ENCODE peak calls at places on chromosomes 3 and 15, in eight cellular contexts. A is stimulated activated CD8-positive, alpha-beta memory T cell treated with anti-CD3 and anti-CD28 coated beads, Interleukin-15, amount 100 ng/mL, for 24 hours; H is T-helper 1 cell; Y is uterus; B is brain microvascular endothelial cell; T is GM12878; Z is skeletal muscle cell; I is transverse colon. N is an unnamed sample.

GRCh38 chr15:39756806-39757522 is 25.7 kb downstream of the FSIP1 start:
- DNase-seq in B (peak), A (no peak), H (peak), T (no peak), Z (peak), I (no peak), Y (peak), N (peak)

GRCh38 chr3:20916966-20917606 is 731.1 kb upstream of the SGO1 start:
- DNase-seq in A (no peak), H (no peak), Y (no peak), B (no peak), I (no peak), T (no peak), Z (no peak), N (no peak)

GRCh38 chr15:63191895-63192603 is 2.6 kb downstream of the RAB8B start:
- DNase-seq in T (peak), A (no peak), Y (no peak), I (peak), Z (no peak), B (no peak), H (peak), N (no peak)

GRCh38 chr3:194688207-194688711 is 2.6 kb downstream of the FAM43A start:
- DNase-seq in A (no peak), I (peak), T (no peak), B (no peak), Y (peak), Z (no peak), H (no peak), N (peak)

GRCh38 chr3:124033360-124034015 is 41.6 kb upstream of the ROPN1 start:
- DNase-seq in H (no peak), B (no peak), T (no peak), I (peak), A (no peak), Y (peak), Z (no peak), N (no peak)

GRCh38 chr3:27468283-27468886 is 15.8 kb downstream of the SLC4A7 start:
- DNase-seq in I (no peak), Y (no peak), A (no peak), B (no peak), T (no peak), Z (no peak), H (no peak), N (no peak)

GRCh38 chr15:74988007-74988800 is 7.2 kb upstream of the SCAMP5 start:
- DNase-seq in B (peak), I (peak), T (no peak), A (no peak), Z (no peak), Y (no peak), H (no peak), N (peak)

GRCh38 chr15:101139986-101140696 is 111.7 kb downstream of the CHSY1 start:
- DNase-seq in I (no peak), Y (no peak), T (no peak), A (no peak), H (no peak), Z (no peak), B (no peak), N (no peak)

GRCh38 chr3:97872209-97873042 is 50.6 kb downstream of the CRYBG3 start:
- DNase-seq in A (no peak), B (peak), T (no peak), H (no peak), I (no peak), Y (peak), Z (peak), N (peak)

GRCh38 chr3:108006077-108006675 is 84.7 kb downstream of the CD47 start:
- DNase-seq in H (no peak), B (no peak), A (no peak), I (peak), Z (no peak), T (no peak), Y (no peak), N (no peak)

GRCh38 chr3:59469948-59470723 is 420.3 kb upstream of the CFAP20DC start:
- DNase-seq in Y (no peak), A (no peak), I (no peak), H (no peak), B (peak), T (no peak), Z (no peak), N (peak)

GRCh38 chr3:104214937-104215336 is 1151.8 kb upstream of the ALCAM start:
- DNase-seq in H (no peak), A (no peak), B (no peak), I (no peak), Z (no peak), Y (no peak), T (no peak), N (no peak)

GRCh38 chr3:188360364-188360881 is 206.5 kb downstream of the LPP start:
- DNase-seq in Y (no peak), Z (no peak), A (no peak), I (no peak), B (no peak), T (no peak), H (no peak), N (no peak)

GRCh38 chr3:186989429-186989828 is 59.1 kb downstream of the ST6GAL1 start:
- DNase-seq in B (no peak), I (no peak), Y (no peak), Z (no peak), H (no peak), A (no peak), T (no peak), N (no peak)

GRCh38 chr3:147015334-147015733 is 391.0 kb downstream of the ZIC4 start:
- DNase-seq in Z (no peak), I (no peak), B (no peak), H (no peak), A (no peak), Y (no peak), T (no peak), N (no peak)

GRCh38 chr15:89999676-90000174 is 1.4 kb upstream of the ZNF710 start:
- DNase-seq in Y (peak), H (no peak), Z (no peak), T (no peak), B (no peak), I (peak), A (no peak), N (peak)

GRCh38 chr15:43492266-43492665 is 690 bp downstream of the TP53BP1 start:
- DNase-seq in H (no peak), A (no peak), T (no peak), B (no peak), I (no peak), Z (no peak), Y (no peak), N (no peak)

GRCh38 chr3:37607604-37608003 is 254.1 kb upstream of the CTDSPL start:
- DNase-seq in Z (no peak), T (no peak), I (no peak), Y (no peak), B (no peak), A (no peak), H (no peak), N (no peak)

GRCh38 chr3:57961177-57961827 is 46.9 kb upstream of the FLNB start:
- DNase-seq in Y (no peak), T (no peak), A (no peak), B (no peak), H (no peak), I (peak), Z (no peak), N (no peak)

GRCh38 chr15:95994418-95994817 is 336.1 kb upstream of the NR2F2 start:
- DNase-seq in B (peak), T (no peak), Y (no peak), A (no peak), Z (peak), I (no peak), H (no peak), N (peak)

GRCh38 chr3:165196577-165197561 is 685 bp upstream of the SLITRK3 start:
- DNase-seq in I (no peak), Y (peak), H (no peak), B (no peak), T (no peak), Z (no peak), A (no peak), N (no peak)

GRCh38 chr15:75025102-75025501 is 1.7 kb downstream of the PPCDC start:
- DNase-seq in T (no peak), Z (no peak), I (no peak), H (no peak), B (no peak), Y (no peak), A (no peak), N (no peak)

GRCh38 chr15:74294010-74294409 is 57.9 kb downstream of the CCDC33 start:
- DNase-seq in B (no peak), T (no peak), Z (no peak), Y (no peak), I (no peak), A (no peak), H (no peak), N (no peak)

GRCh38 chr15:89768071-89768500 is 8.0 kb upstream of the MESP2 start:
- DNase-seq in T (no peak), A (no peak), I (peak), H (no peak), B (no peak), Z (no peak), Y (no peak), N (no peak)

GRCh38 chr3:170714562-170715535 is 129.0 kb upstream of the SLC7A14 start:
- DNase-seq in H (no peak), Z (no peak), I (no peak), A (no peak), T (no peak), B (peak), Y (no peak), N (peak)

GRCh38 chr3:72185549-72186484 is 400.9 kb upstream of the PROK2 start:
- DNase-seq in Z (peak), Y (no peak), B (peak), H (no peak), A (no peak), I (no peak), T (no peak), N (peak)

GRCh38 chr3:157368171-157368570 is 68.5 kb upstream of the PTX3 start:
- DNase-seq in A (no peak), T (no peak), H (no peak), B (no peak), Y (no peak), I (no peak), Z (no peak), N (no peak)

GRCh38 chr3:89332311-89333159 is 225.1 kb downstream of the EPHA3 start:
- DNase-seq in I (no peak), A (no peak), T (no peak), B (no peak), Y (no peak), H (no peak), Z (no peak), N (no peak)

GRCh38 chr3:5531741-5532140 is 344.2 kb downstream of the EDEM1 start:
- DNase-seq in T (no peak), I (no peak), H (no peak), Y (no peak), B (no peak), A (no peak), Z (no peak), N (no peak)

GRCh38 chr15:56775632-56776031 is 42.3 kb upstream of the ZNF280D start:
- DNase-seq in Z (no peak), I (no peak), T (no peak), H (no peak), B (no peak), A (no peak), Y (no peak), N (no peak)

GRCh38 chr3:39494781-39495180 is 27.3 kb downstream of the MOBP start:
- DNase-seq in A (no peak), B (no peak), Y (no peak), T (no peak), H (no peak), I (no peak), Z (no peak), N (no peak)

GRCh38 chr3:44235604-44236484 is 5.8 kb upstream of the TOPAZ1 start:
- DNase-seq in H (peak), T (peak), B (peak), Y (peak), I (peak), A (no peak), Z (peak), N (peak)

GRCh38 chr15:27358751-27359434 is 387.9 kb downstream of the GABRG3 start:
- DNase-seq in B (no peak), Y (no peak), T (no peak), I (no peak), H (no peak), A (peak), Z (no peak), N (no peak)

GRCh38 chr15:92429378-92430066 is 35.8 kb downstream of the ST8SIA2 start:
- DNase-seq in B (peak), A (no peak), I (no peak), Z (peak), T (no peak), Y (no peak), H (no peak), N (peak)

GRCh38 chr15:84842781-84843180 is 25.6 kb downstream of the ALPK3 start:
- DNase-seq in A (no peak), T (no peak), B (no peak), Z (no peak), I (no peak), H (no peak), Y (no peak), N (no peak)

GRCh38 chr3:133986302-133986701 is 43.4 kb downstream of the SLCO2A1 start:
- DNase-seq in A (no peak), B (no peak), Z (no peak), H (no peak), I (no peak), Y (no peak), T (no peak), N (no peak)

GRCh38 chr3:112504123-112504522 is 4.9 kb upstream of the BTLA start:
- DNase-seq in Y (no peak), B (no peak), H (no peak), T (no peak), Z (no peak), A (no peak), I (no peak), N (no peak)

GRCh38 chr3:4906107-4906621 is 73.1 kb upstream of the BHLHE40 start:
- DNase-seq in H (no peak), B (peak), T (no peak), A (no peak), I (no peak), Z (peak), Y (no peak), N (peak)

N was measured in EL.